ENCODE peak calls at places on chromosome 9, in six cellular contexts. One of them, this sample, is unnamed. For H3K36me3, the result is how much of the 10 kb centered on the place peaks cover.

GRCh38 chr9:134063088-134063875 is 4.5 kb downstream of the BRD3 start:
- DNase-seq in sigmoid colon: peak
- DNase-seq in right atrium auricular region: no peak
- DNase-seq in GM06990: no peak
- DNase-seq in mucosa of descending colon: no peak
- DNase-seq in tibial artery: peak
- DNase-seq in this sample: no peak

GRCh38 chr9:1647776-1648175 is 367.4 kb upstream of the SMARCA2 start:
- DNase-seq in sigmoid colon: no peak
- DNase-seq in right atrium auricular region: no peak
- DNase-seq in GM06990: no peak
- DNase-seq in mucosa of descending colon: peak
- DNase-seq in tibial artery: no peak
- DNase-seq in this sample: no peak

GRCh38 chr9:75185585-75186170 is 97.4 kb downstream of the OSTF1 start:
- DNase-seq in sigmoid colon: no peak
- DNase-seq in right atrium auricular region: no peak
- DNase-seq in GM06990: no peak
- DNase-seq in mucosa of descending colon: peak
- DNase-seq in tibial artery: no peak
- DNase-seq in this sample: peak

GRCh38 chr9:107727113-107727780 is 237.7 kb upstream of the KLF4 start:
- DNase-seq in sigmoid colon: no peak
- DNase-seq in right atrium auricular region: no peak
- DNase-seq in GM06990: no peak
- DNase-seq in mucosa of descending colon: no peak
- DNase-seq in tibial artery: no peak
- DNase-seq in this sample: no peak

GRCh38 chr9:83296123-83296522 is 233.2 kb upstream of the RASEF start:
- DNase-seq in sigmoid colon: no peak
- DNase-seq in right atrium auricular region: no peak
- DNase-seq in GM06990: no peak
- DNase-seq in mucosa of descending colon: no peak
- DNase-seq in tibial artery: no peak
- DNase-seq in this sample: no peak

GRCh38 chr9:124576751-124577150 is 69.6 kb upstream of the NR5A1 start:
- DNase-seq in sigmoid colon: no peak
- DNase-seq in right atrium auricular region: no peak
- DNase-seq in GM06990: no peak
- DNase-seq in mucosa of descending colon: no peak
- DNase-seq in tibial artery: no peak
- DNase-seq in this sample: no peak

GRCh38 chr9:98481676-98482075 is 226.2 kb upstream of the TBC1D2 start:
- DNase-seq in sigmoid colon: no peak
- DNase-seq in right atrium auricular region: no peak
- DNase-seq in GM06990: no peak
- DNase-seq in mucosa of descending colon: no peak
- DNase-seq in tibial artery: no peak
- DNase-seq in this sample: no peak

GRCh38 chr9:115627511-115627910 is 509.6 kb upstream of the TNC start:
- DNase-seq in sigmoid colon: no peak
- DNase-seq in right atrium auricular region: no peak
- DNase-seq in GM06990: no peak
- DNase-seq in mucosa of descending colon: no peak
- DNase-seq in tibial artery: no peak
- DNase-seq in this sample: no peak

GRCh38 chr9:112664541-112664940 is 53.4 kb downstream of the INIP start:
- DNase-seq in sigmoid colon: no peak
- DNase-seq in right atrium auricular region: no peak
- DNase-seq in GM06990: no peak
- DNase-seq in mucosa of descending colon: no peak
- DNase-seq in tibial artery: no peak
- DNase-seq in this sample: no peak

GRCh38 chr9:127567898-127568617 is 44.0 kb upstream of the STXBP1 start:
- DNase-seq in sigmoid colon: no peak
- DNase-seq in right atrium auricular region: no peak
- DNase-seq in GM06990: no peak
- DNase-seq in mucosa of descending colon: peak
- DNase-seq in tibial artery: no peak
- DNase-seq in this sample: no peak

GRCh38 chr9:75448955-75449354 is 360.6 kb downstream of the OSTF1 start:
- DNase-seq in sigmoid colon: no peak
- DNase-seq in right atrium auricular region: no peak
- DNase-seq in GM06990: no peak
- DNase-seq in mucosa of descending colon: no peak
- DNase-seq in tibial artery: no peak
- DNase-seq in this sample: no peak

GRCh38 chr9:27117489-27118135 is 8.6 kb downstream of the TEK start:
- DNase-seq in sigmoid colon: peak
- DNase-seq in right atrium auricular region: peak
- DNase-seq in GM06990: no peak
- DNase-seq in mucosa of descending colon: peak
- DNase-seq in tibial artery: peak
- DNase-seq in this sample: no peak

GRCh38 chr9:121510766-121511555 is 11.3 kb upstream of the GGTA1 start:
- DNase-seq in sigmoid colon: no peak
- DNase-seq in right atrium auricular region: no peak
- DNase-seq in GM06990: no peak
- DNase-seq in mucosa of descending colon: no peak
- DNase-seq in tibial artery: no peak
- DNase-seq in this sample: no peak

GRCh38 chr9:122265265-122265900 is 701 bp downstream of the MRRF start:
- DNase-seq in sigmoid colon: no peak
- DNase-seq in right atrium auricular region: no peak
- DNase-seq in GM06990: no peak
- DNase-seq in mucosa of descending colon: peak
- DNase-seq in tibial artery: no peak
- DNase-seq in this sample: no peak

GRCh38 chr9:34513567-34514214 is 9.1 kb downstream of the ENHO start:
- DNase-seq in sigmoid colon: peak
- DNase-seq in right atrium auricular region: no peak
- DNase-seq in GM06990: no peak
- DNase-seq in mucosa of descending colon: no peak
- DNase-seq in tibial artery: peak
- DNase-seq in this sample: peak

GRCh38 chr9:101705135-101705661 is 33.2 kb downstream of the GRIN3A start:
- DNase-seq in sigmoid colon: no peak
- DNase-seq in right atrium auricular region: no peak
- DNase-seq in GM06990: peak
- DNase-seq in mucosa of descending colon: peak
- DNase-seq in tibial artery: no peak
- DNase-seq in this sample: peak

GRCh38 chr9:23123048-23123632 is 676.5 kb downstream of the DMRTA1 start:
- DNase-seq in sigmoid colon: no peak
- DNase-seq in right atrium auricular region: no peak
- DNase-seq in GM06990: no peak
- DNase-seq in mucosa of descending colon: peak
- DNase-seq in tibial artery: no peak
- DNase-seq in this sample: peak

GRCh38 chr9:105187781-105188180 is 56.7 kb upstream of the SLC44A1 start:
- DNase-seq in sigmoid colon: no peak
- DNase-seq in right atrium auricular region: no peak
- DNase-seq in GM06990: no peak
- DNase-seq in mucosa of descending colon: no peak
- DNase-seq in tibial artery: no peak
- DNase-seq in this sample: no peak

GRCh38 chr9:121399883-121400607 is 30.0 kb upstream of the STOM start:
- DNase-seq in sigmoid colon: no peak
- DNase-seq in right atrium auricular region: no peak
- DNase-seq in GM06990: peak
- DNase-seq in mucosa of descending colon: peak
- DNase-seq in tibial artery: no peak
- DNase-seq in this sample: no peak

GRCh38 chr9:78032599-78033457 is 1.2 kb upstream of the GNAQ start:
- DNase-seq in sigmoid colon: peak
- DNase-seq in right atrium auricular region: no peak
- DNase-seq in GM06990: no peak
- DNase-seq in mucosa of descending colon: peak
- DNase-seq in tibial artery: no peak
- DNase-seq in this sample: no peak

GRCh38 chr9:127049044-127049443 is 73.4 kb downstream of the ANGPTL2 start:
- DNase-seq in sigmoid colon: peak
- DNase-seq in right atrium auricular region: peak
- DNase-seq in GM06990: peak
- DNase-seq in mucosa of descending colon: peak
- DNase-seq in tibial artery: peak
- DNase-seq in this sample: no peak

GRCh38 chr9:135085830-135086546 is 1.5 kb upstream of the OLFM1 start:
- DNase-seq in sigmoid colon: peak
- DNase-seq in right atrium auricular region: peak
- DNase-seq in GM06990: peak
- DNase-seq in mucosa of descending colon: peak
- DNase-seq in tibial artery: peak
- DNase-seq in this sample: peak
- H3K4me3 ChIP-seq in sigmoid colon: peak
- H3K4me3 ChIP-seq in right atrium auricular region: no peak
- H3K4me3 ChIP-seq in GM06990: no peak
- H3K4me3 ChIP-seq in mucosa of descending colon: no peak
- H3K4me3 ChIP-seq in tibial artery: no peak
- H3K4me3 ChIP-seq in this sample: peak

GRCh38 chr9:37340961-37341360 is 81.5 kb upstream of the GRHPR start:
- DNase-seq in sigmoid colon: no peak
- DNase-seq in right atrium auricular region: no peak
- DNase-seq in GM06990: no peak
- DNase-seq in mucosa of descending colon: no peak
- DNase-seq in tibial artery: no peak
- DNase-seq in this sample: no peak

GRCh38 chr9:37341704-37342103 is 80.8 kb upstream of the GRHPR start:
- DNase-seq in sigmoid colon: no peak
- DNase-seq in right atrium auricular region: no peak
- DNase-seq in GM06990: no peak
- DNase-seq in mucosa of descending colon: no peak
- DNase-seq in tibial artery: no peak
- DNase-seq in this sample: no peak

GRCh38 chr9:37342895-37343294 is 79.6 kb upstream of the GRHPR start:
- DNase-seq in sigmoid colon: no peak
- DNase-seq in right atrium auricular region: no peak
- DNase-seq in GM06990: no peak
- DNase-seq in mucosa of descending colon: no peak
- DNase-seq in tibial artery: no peak
- DNase-seq in this sample: no peak

GRCh38 chr9:37343724-37344123 is 78.8 kb upstream of the GRHPR start:
- DNase-seq in sigmoid colon: no peak
- DNase-seq in right atrium auricular region: no peak
- DNase-seq in GM06990: no peak
- DNase-seq in mucosa of descending colon: no peak
- DNase-seq in tibial artery: no peak
- DNase-seq in this sample: no peak

DNA sequence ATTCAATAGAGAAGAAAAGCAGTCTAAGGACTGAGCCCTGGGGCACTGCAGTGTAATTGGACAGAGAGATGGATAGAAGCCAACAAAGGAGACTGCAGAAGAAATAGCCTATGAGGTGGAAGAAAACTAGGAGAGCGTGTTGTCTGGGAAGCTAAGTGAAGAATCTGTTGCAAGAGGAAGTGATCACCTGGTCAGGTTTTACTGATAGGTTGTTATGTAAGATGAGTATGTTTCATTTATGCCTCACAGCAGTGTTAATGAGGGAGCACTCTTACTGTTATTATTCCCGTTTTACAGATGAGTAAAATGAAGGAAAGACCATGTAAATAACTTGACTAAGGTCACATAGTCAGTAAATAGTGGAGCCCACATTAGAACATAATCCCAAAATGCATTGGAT is 80.0 kb upstream of the GRHPR start:
- DNase-seq in sigmoid colon: no peak
- DNase-seq in right atrium auricular region: no peak
- DNase-seq in GM06990: no peak
- DNase-seq in mucosa of descending colon: no peak
- DNase-seq in tibial artery: no peak
- DNase-seq in this sample: no peak
- H3K36me3 ChIP-seq in sigmoid colon: under half
- H3K36me3 ChIP-seq in right atrium auricular region: under half
- H3K36me3 ChIP-seq in GM06990: under half
- H3K36me3 ChIP-seq in mucosa of descending colon: under half
- H3K36me3 ChIP-seq in tibial artery: under half
- H3K36me3 ChIP-seq in this sample: under half

GRCh38 chr9:130030821-130031481 is 12.0 kb downstream of the FNBP1 start:
- DNase-seq in sigmoid colon: no peak
- DNase-seq in right atrium auricular region: no peak
- DNase-seq in GM06990: no peak
- DNase-seq in mucosa of descending colon: no peak
- DNase-seq in tibial artery: no peak
- DNase-seq in this sample: no peak

GRCh38 chr9:130029591-130029990 is 13.4 kb downstream of the FNBP1 start:
- DNase-seq in sigmoid colon: no peak
- DNase-seq in right atrium auricular region: no peak
- DNase-seq in GM06990: no peak
- DNase-seq in mucosa of descending colon: no peak
- DNase-seq in tibial artery: no peak
- DNase-seq in this sample: no peak

GRCh38 chr9:130036099-130036498 is 6.9 kb downstream of the FNBP1 start:
- DNase-seq in sigmoid colon: no peak
- DNase-seq in right atrium auricular region: no peak
- DNase-seq in GM06990: no peak
- DNase-seq in mucosa of descending colon: no peak
- DNase-seq in tibial artery: no peak
- DNase-seq in this sample: no peak

GRCh38 chr9:130039504-130040147 is 3.4 kb downstream of the FNBP1 start:
- DNase-seq in sigmoid colon: no peak
- DNase-seq in right atrium auricular region: peak
- DNase-seq in GM06990: peak
- DNase-seq in mucosa of descending colon: no peak
- DNase-seq in tibial artery: no peak
- DNase-seq in this sample: no peak

DNA sequence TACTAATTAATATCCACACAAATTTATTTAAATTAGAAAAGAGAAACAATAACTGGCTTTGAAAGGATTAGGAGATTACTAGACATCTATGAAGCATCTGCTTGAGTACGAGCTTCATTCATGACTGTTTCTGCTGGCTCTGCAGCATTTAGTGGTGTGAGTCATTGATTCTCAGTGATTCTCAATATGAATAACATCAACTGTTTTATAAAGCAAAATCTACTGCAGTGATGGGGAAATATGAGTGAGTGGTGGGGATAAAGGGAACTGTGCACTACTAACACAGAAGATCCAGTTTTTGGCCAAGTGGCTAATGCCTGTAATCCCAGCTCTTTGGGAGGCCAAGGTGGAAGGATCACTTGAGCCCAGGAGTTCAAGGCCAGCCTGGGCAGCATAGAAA is 8.4 kb downstream of the FNBP1 start:
- DNase-seq in sigmoid colon: no peak
- DNase-seq in right atrium auricular region: no peak
- DNase-seq in GM06990: no peak
- DNase-seq in mucosa of descending colon: no peak
- DNase-seq in tibial artery: no peak
- DNase-seq in this sample: no peak
- H3K4me3 ChIP-seq in sigmoid colon: no peak
- H3K4me3 ChIP-seq in right atrium auricular region: no peak
- H3K4me3 ChIP-seq in GM06990: peak
- H3K4me3 ChIP-seq in mucosa of descending colon: no peak
- H3K4me3 ChIP-seq in tibial artery: no peak
- H3K4me3 ChIP-seq in this sample: no peak

DNA sequence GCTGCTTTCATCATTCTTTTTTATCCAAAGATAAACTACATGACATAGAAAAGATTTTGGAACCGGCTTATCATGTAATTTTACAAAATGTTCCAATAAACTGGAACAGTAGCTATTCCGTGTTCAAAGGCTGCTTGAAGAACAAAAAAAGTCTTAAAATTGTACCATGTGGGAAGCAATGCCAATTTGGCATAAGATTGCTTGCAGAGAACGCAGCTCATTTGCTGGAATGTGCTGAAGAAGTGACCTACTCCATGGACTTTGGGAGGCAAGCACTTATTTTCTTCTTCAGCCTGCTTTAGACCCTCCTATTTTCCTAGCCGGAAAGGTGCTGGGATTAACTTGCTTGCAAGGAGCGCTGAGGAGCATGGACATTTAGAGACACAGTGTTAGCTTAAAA is 152.8 kb downstream of the HSD17B3 start:
- DNase-seq in sigmoid colon: peak
- DNase-seq in right atrium auricular region: no peak
- DNase-seq in GM06990: no peak
- DNase-seq in mucosa of descending colon: no peak
- DNase-seq in tibial artery: no peak
- DNase-seq in this sample: peak
- H3K36me3 ChIP-seq in sigmoid colon: under half
- H3K36me3 ChIP-seq in right atrium auricular region: under half
- H3K36me3 ChIP-seq in GM06990: under half
- H3K36me3 ChIP-seq in mucosa of descending colon: under half
- H3K36me3 ChIP-seq in tibial artery: under half
- H3K36me3 ChIP-seq in this sample: under half

This sample was measured in testis.